ENCODE peak calls at places on chromosomes 11 and 22, in four cellular contexts. B is right cardiac atrium, Y is mesendoderm, N is fibroblast of lung. M is an unnamed sample.
A peak's percentile ranks its signal among the peaks of the same experiment; 100 is the strongest.

GRCh38 chr22:20904008-20904979 is 12.9 kb upstream of the CRKL start:
- DNase-seq in B (no peak), Y (no peak), N (peak; percentile 99), M (no peak)

GRCh38 chr11:79026803-79027445 is 413.9 kb downstream of the TENM4 start:
- DNase-seq in B (no peak), Y (no peak), N (peak; percentile 38), M (no peak)

GRCh38 chr11:31940396-31941037 is 129.4 kb upstream of the PAX6 start:
- DNase-seq in B (peak; percentile 55), Y (no peak), N (peak; percentile 26), M (no peak)

GRCh38 chr22:37647928-37648327 is 8.5 kb downstream of the SH3BP1 start:
- DNase-seq in B (no peak), Y (no peak), N (no peak), M (no peak)

GRCh38 chr11:43917851-43918250 is 24.6 kb upstream of the C11orf96 start:
- DNase-seq in B (no peak), Y (no peak), N (peak; percentile 72), M (no peak)

GRCh38 chr22:38725900-38726655 is 20.3 kb downstream of the GTPBP1 start:
- DNase-seq in B (no peak), Y (no peak), N (no peak), M (no peak)

GRCh38 chr11:112697371-112697770 is 263.8 kb upstream of the NCAM1 start:
- DNase-seq in B (no peak), Y (no peak), N (no peak), M (no peak)

GRCh38 chr22:48553119-48553518 is 1274.6 kb downstream of the BRD1 start:
- DNase-seq in B (peak; percentile 53), Y (no peak), N (no peak), M (no peak)

GRCh38 chr11:81987829-81988472 is 745.7 kb downstream of the FAM181B start:
- DNase-seq in B (peak; percentile 40), Y (no peak), N (peak; percentile 80), M (no peak)

GRCh38 chr11:62124186-62125113 is 639 bp downstream of the INCENP start:
- DNase-seq in B (peak; percentile 76), Y (peak; percentile 35), N (peak; percentile 27), M (peak; percentile 63)

GRCh38 chr11:86150826-86151187 is 81.9 kb upstream of the PICALM start:
- DNase-seq in B (no peak), Y (no peak), N (peak; percentile 34), M (no peak)

GRCh38 chr11:122879785-122880184 is 2.8 kb upstream of the JHY start:
- DNase-seq in B (no peak), Y (peak; percentile 71), N (no peak), M (peak; percentile 67)
- H3K27ac ChIP-seq in B (no peak overlapping the region), Y (no peak overlapping the region), N (no peak overlapping the region), M (no peak overlapping the region)

GRCh38 chr11:10580625-10581024 is 12.2 kb upstream of the LYVE1 start:
- DNase-seq in B (no peak), Y (no peak), N (no peak), M (no peak)
- H3K27ac ChIP-seq in B (no peak overlapping the region), Y (no peak overlapping the region), N (no peak overlapping the region), M (no peak overlapping the region)

GRCh38 chr11:73312806-73313403 is 4.8 kb downstream of the ARHGEF17 start:
- DNase-seq in B (no peak), Y (no peak), N (peak; percentile 67), M (no peak)

GRCh38 chr11:73315288-73316020 is 7.4 kb downstream of the ARHGEF17 start:
- DNase-seq in B (peak; percentile 51), Y (no peak), N (no peak), M (no peak)

GRCh38 chr11:73316422-73316821 is 8.3 kb downstream of the ARHGEF17 start:
- DNase-seq in B (no peak), Y (no peak), N (no peak), M (no peak)

GRCh38 chr11:73313652-73314051 is 5.6 kb downstream of the ARHGEF17 start:
- DNase-seq in B (no peak), Y (no peak), N (no peak), M (no peak)

DNA sequence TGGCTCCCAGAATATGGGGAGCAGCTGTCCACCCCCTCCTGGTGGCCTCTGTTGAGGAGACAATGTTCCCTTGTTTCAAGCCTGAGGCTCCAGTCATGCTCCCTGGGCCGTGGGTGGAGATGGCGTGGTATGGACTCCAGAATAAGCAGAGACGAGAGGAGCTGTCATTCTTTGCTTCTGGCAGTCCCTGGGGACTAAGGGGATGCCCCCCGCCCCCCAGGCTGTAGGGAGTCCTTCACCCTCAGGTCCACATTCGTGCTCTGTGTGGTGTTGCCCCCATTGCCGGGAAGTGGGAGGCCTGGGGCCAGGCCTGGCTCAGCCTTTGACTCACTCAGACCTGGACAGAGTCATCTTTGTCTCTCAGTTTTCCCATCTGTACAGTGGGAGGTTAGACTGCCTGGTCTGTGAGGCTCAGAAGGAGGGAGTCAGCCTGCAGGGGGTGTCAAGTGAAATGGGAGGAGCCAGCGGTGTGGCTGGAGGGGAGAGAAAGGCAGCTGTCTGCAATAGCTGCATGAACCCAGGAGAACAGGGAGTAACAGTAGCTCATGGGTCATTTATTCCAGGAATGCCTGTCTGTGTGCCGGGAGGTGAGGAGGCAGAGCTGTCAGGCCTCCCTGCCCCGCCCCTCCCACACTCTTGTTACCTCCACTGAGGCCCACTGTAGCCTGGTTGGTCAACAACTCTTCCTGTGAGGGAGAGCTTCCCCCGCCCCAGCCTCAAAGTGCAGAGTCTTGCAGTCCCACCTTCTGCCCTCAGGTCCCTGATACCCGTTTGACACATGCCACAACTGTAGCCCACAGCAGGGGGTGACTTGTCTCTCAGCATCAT is 6.3 kb downstream of the ARHGEF17 start:
- DNase-seq in B (peak; percentile 79), Y (peak; percentile 98), N (peak; percentile 47), M (peak; percentile 88)
- H3K27ac ChIP-seq in B (peak overlapping the region; percentile 94), Y (no peak overlapping the region), N (peak overlapping the region; percentile 85), M (no peak overlapping the region)

DNA sequence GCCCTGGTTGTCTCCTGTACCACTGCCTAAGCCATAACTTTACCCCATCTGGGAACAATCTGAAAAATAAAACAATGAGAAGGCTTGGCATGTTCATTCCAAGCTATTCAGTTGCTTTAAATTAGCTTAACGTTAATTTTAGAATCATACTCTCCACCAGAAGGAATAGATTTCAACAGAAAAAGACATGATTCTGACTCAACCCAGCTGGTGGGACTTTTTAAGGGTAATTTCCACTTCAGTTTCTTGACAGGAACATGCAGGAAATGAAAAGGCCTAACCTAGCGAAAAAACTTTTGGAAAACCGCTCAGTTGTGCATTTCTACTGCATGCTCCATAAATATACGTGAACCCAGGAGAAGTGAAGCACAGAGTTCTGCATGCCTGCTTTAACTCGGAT is 7.9 kb downstream of the SF3A1 start:
- DNase-seq in B (no peak), Y (no peak), N (peak; percentile 42), M (no peak)
- H3K27ac ChIP-seq in B (no peak overlapping the region), Y (no peak overlapping the region), N (no peak overlapping the region), M (no peak overlapping the region)

DNA sequence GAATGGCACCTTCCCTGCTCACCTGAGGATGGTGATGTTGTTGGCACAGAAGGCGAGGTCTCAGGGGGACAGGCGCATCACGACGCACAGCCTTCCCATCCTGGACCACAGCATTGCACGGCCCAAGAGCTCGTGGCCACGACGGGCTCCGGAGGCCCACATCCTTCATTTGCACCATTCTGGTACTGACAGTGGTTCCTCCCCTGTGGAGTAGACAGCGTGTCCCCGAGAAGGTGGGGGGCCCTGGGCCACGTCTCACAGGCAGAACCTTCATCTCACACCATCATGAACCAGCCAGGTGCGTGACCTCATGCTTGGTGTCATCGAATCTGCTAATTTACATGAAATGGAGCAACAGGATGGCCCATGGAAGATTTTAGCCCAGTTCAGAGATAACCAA is 180.0 kb downstream of the CTTN start:
- DNase-seq in B (no peak), Y (no peak), N (no peak), M (no peak)
- H3K27ac ChIP-seq in B (no peak overlapping the region), Y (no peak overlapping the region), N (no peak overlapping the region), M (no peak overlapping the region)

M was measured in endodermal cell.